ENCODE peak calls at places on chromosome 4, in four cellular contexts. N is Right ventricle myocardium superior, Z is LHCN-M2, Q is HTR-8/SVneo. H is an unnamed sample.

GRCh38 chr4:111323916-111324315 is 701.0 kb upstream of the PITX2 start:
- DNase-seq in N (no peak), Z (peak), Q (no peak), H (no peak)

GRCh38 chr4:17962171-17962570 is 59.4 kb downstream of the LCORL start:
- DNase-seq in N (no peak), Z (peak), Q (no peak), H (no peak)

GRCh38 chr4:159401791-159402380 is 299.0 kb downstream of the RAPGEF2 start:
- DNase-seq in N (no peak), Z (peak), Q (peak), H (no peak)

GRCh38 chr4:7210818-7211217 is 18.5 kb downstream of the SORCS2 start:
- DNase-seq in N (no peak), Z (peak), Q (peak), H (no peak)

GRCh38 chr4:129583868-129584267 is 487.9 kb downstream of the C4orf33 start:
- DNase-seq in N (peak), Z (no peak), Q (no peak), H (no peak)

GRCh38 chr4:126526335-126526734 is 1106.4 kb upstream of the INTU start:
- DNase-seq in N (no peak), Z (no peak), Q (no peak), H (no peak)

GRCh38 chr4:152660526-152660925 is 19.3 kb downstream of the TMEM154 start:
- DNase-seq in N (no peak), Z (no peak), Q (no peak), H (no peak)

GRCh38 chr4:87046111-87046510 is 111.3 kb downstream of the AFF1 start:
- DNase-seq in N (no peak), Z (no peak), Q (no peak), H (no peak)

GRCh38 chr4:181006509-181007290 is 1236.5 kb upstream of the TENM3 start:
- DNase-seq in N (no peak), Z (no peak), Q (peak), H (no peak)

GRCh38 chr4:122450847-122451246 is 5.7 kb downstream of the IL2 start:
- DNase-seq in N (no peak), Z (peak), Q (peak), H (no peak)

GRCh38 chr4:7878323-7878722 is 61.3 kb downstream of the AFAP1 start:
- DNase-seq in N (no peak), Z (no peak), Q (no peak), H (no peak)